ENCODE peak calls at places on chromosome 21, in four cellular contexts. One of them, this sample, is unnamed.

GRCh38 chr21:27715131-27715530 is 748.2 kb upstream of the ADAMTS5 start:
- DNase-seq in testis: no peak
- DNase-seq in body of pancreas: no peak
- DNase-seq in right lobe of liver: no peak
- DNase-seq in this sample: no peak

GRCh38 chr21:37219766-37220432 is 47.2 kb downstream of the VPS26C start:
- DNase-seq in testis: peak
- DNase-seq in body of pancreas: no peak
- DNase-seq in right lobe of liver: no peak
- DNase-seq in this sample: no peak

GRCh38 chr21:13937236-13937635 is 273.5 kb downstream of the LIPI start:
- DNase-seq in testis: no peak
- DNase-seq in body of pancreas: no peak
- DNase-seq in right lobe of liver: peak
- DNase-seq in this sample: no peak

GRCh38 chr21:36892201-36892600 is 74.3 kb downstream of the HLCS start:
- DNase-seq in testis: no peak
- DNase-seq in body of pancreas: no peak
- DNase-seq in right lobe of liver: no peak
- DNase-seq in this sample: no peak

GRCh38 chr21:36965720-36966065 is 776 bp downstream of the HLCS start:
- DNase-seq in testis: no peak
- DNase-seq in body of pancreas: no peak
- DNase-seq in right lobe of liver: no peak
- DNase-seq in this sample: no peak

GRCh38 chr21:40686526-40686925 is 160.4 kb downstream of the DSCAM start:
- DNase-seq in testis: no peak
- DNase-seq in body of pancreas: no peak
- DNase-seq in right lobe of liver: no peak
- DNase-seq in this sample: no peak

GRCh38 chr21:31316488-31317169 is 27.4 kb downstream of the TIAM1 start:
- DNase-seq in testis: no peak
- DNase-seq in body of pancreas: no peak
- DNase-seq in right lobe of liver: no peak
- DNase-seq in this sample: no peak

GRCh38 chr21:36150192-36150711 is 6.4 kb upstream of the DOP1B start:
- DNase-seq in testis: peak
- DNase-seq in body of pancreas: no peak
- DNase-seq in right lobe of liver: no peak
- DNase-seq in this sample: no peak

GRCh38 chr21:29318354-29318753 is 19.6 kb downstream of the BACH1 start:
- DNase-seq in testis: no peak
- DNase-seq in body of pancreas: peak
- DNase-seq in right lobe of liver: no peak
- DNase-seq in this sample: no peak

GRCh38 chr21:36695671-36696389 is 3.1 kb upstream of the SIM2 start:
- DNase-seq in testis: no peak
- DNase-seq in body of pancreas: no peak
- DNase-seq in right lobe of liver: no peak
- DNase-seq in this sample: no peak

GRCh38 chr21:45303751-45304150 is 16.1 kb upstream of the POFUT2 start:
- DNase-seq in testis: no peak
- DNase-seq in body of pancreas: no peak
- DNase-seq in right lobe of liver: no peak
- DNase-seq in this sample: peak

GRCh38 chr21:31370893-31371652 is 27.0 kb upstream of the TIAM1 start:
- DNase-seq in testis: peak
- DNase-seq in body of pancreas: no peak
- DNase-seq in right lobe of liver: no peak
- DNase-seq in this sample: no peak

GRCh38 chr21:8998946-8999681 is 1522.3 kb upstream of the TPTE start:
- DNase-seq in testis: no peak
- DNase-seq in body of pancreas: no peak
- DNase-seq in right lobe of liver: no peak
- DNase-seq in this sample: no peak

GRCh38 chr21:18384771-18385170 is 18.8 kb downstream of the TMPRSS15 start:
- DNase-seq in testis: no peak
- DNase-seq in body of pancreas: no peak
- DNase-seq in right lobe of liver: no peak
- DNase-seq in this sample: no peak

GRCh38 chr21:14685568-14685967 is 139.5 kb upstream of the SAMSN1 start:
- DNase-seq in testis: no peak
- DNase-seq in body of pancreas: no peak
- DNase-seq in right lobe of liver: no peak
- DNase-seq in this sample: no peak

GRCh38 chr21:27407296-27407695 is 440.4 kb upstream of the ADAMTS5 start:
- DNase-seq in testis: no peak
- DNase-seq in body of pancreas: no peak
- DNase-seq in right lobe of liver: no peak
- DNase-seq in this sample: no peak

GRCh38 chr21:14677639-14678179 is 131.6 kb upstream of the SAMSN1 start:
- DNase-seq in testis: no peak
- DNase-seq in body of pancreas: no peak
- DNase-seq in right lobe of liver: no peak
- DNase-seq in this sample: no peak

GRCh38 chr21:16572032-16572431 is 842.2 kb downstream of the USP25 start:
- DNase-seq in testis: no peak
- DNase-seq in body of pancreas: no peak
- DNase-seq in right lobe of liver: no peak
- DNase-seq in this sample: no peak

GRCh38 chr21:36917487-36918158 is 48.8 kb downstream of the HLCS start:
- DNase-seq in testis: peak
- DNase-seq in body of pancreas: peak
- DNase-seq in right lobe of liver: peak
- DNase-seq in this sample: no peak

GRCh38 chr21:27277122-27277521 is 310.2 kb upstream of the ADAMTS5 start:
- DNase-seq in testis: no peak
- DNase-seq in body of pancreas: no peak
- DNase-seq in right lobe of liver: no peak
- DNase-seq in this sample: no peak

GRCh38 chr21:15062566-15062965 is 2.2 kb downstream of the NRIP1 start:
- DNase-seq in testis: no peak
- DNase-seq in body of pancreas: no peak
- DNase-seq in right lobe of liver: no peak
- DNase-seq in this sample: no peak

GRCh38 chr21:36791150-36791549 is 92.2 kb downstream of the SIM2 start:
- DNase-seq in testis: no peak
- DNase-seq in body of pancreas: no peak
- DNase-seq in right lobe of liver: no peak
- DNase-seq in this sample: no peak

GRCh38 chr21:23452384-23453083 is 2154.7 kb downstream of the MRPL39 start:
- DNase-seq in testis: peak
- DNase-seq in body of pancreas: peak
- DNase-seq in right lobe of liver: no peak
- DNase-seq in this sample: no peak

GRCh38 chr21:23936224-23936623 is 1671.1 kb downstream of the MRPL39 start:
- DNase-seq in testis: peak
- DNase-seq in body of pancreas: no peak
- DNase-seq in right lobe of liver: no peak
- DNase-seq in this sample: no peak

GRCh38 chr21:40938078-40938477 is 91.1 kb upstream of the DSCAM start:
- DNase-seq in testis: no peak
- DNase-seq in body of pancreas: no peak
- DNase-seq in right lobe of liver: no peak
- DNase-seq in this sample: no peak

GRCh38 chr21:37405629-37406028 is 39.1 kb downstream of the DYRK1A start:
- DNase-seq in testis: no peak
- DNase-seq in body of pancreas: no peak
- DNase-seq in right lobe of liver: no peak
- DNase-seq in this sample: no peak

GRCh38 chr21:26965567-26966359 is 1.1 kb downstream of the ADAMTS5 start:
- DNase-seq in testis: peak
- DNase-seq in body of pancreas: peak
- DNase-seq in right lobe of liver: peak
- DNase-seq in this sample: peak

DNA sequence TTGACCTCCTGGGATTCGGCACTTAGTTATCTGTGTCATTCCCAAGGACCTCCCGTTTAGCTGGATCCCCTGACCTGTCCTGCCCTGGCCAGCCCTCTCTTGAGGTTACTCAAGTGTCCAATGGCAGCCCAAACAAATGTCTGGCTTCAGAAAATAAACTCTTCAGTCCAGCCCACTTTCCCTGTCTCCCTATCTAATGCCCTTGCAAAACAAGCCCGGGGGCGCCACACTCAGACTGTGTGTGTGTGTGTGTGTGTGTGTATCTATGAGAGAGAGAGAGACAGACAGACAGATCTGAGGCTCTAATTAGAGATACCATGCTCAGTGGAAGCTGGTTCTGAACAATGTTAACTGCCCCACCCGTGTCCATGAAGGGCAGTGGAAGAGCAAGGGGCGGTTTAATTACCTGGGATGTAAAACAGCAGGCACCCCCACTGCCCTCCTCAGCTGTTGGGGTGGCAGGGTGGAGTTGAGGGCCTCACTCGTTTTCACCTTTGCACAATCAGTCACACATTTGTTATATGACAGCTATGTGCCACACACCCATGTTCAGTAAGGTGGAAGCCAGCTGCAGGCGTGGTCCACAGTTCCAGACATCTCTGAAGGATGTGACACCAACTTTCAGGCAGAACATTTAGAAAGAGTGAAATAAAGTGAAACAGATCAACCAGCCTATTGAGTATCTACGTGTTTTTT is 57.4 kb downstream of the B3GALT5 start:
- DNase-seq in testis: no peak
- DNase-seq in body of pancreas: no peak
- DNase-seq in right lobe of liver: no peak
- DNase-seq in this sample: peak
- TF ChIP-seq POLR2A in testis: no peak
- TF ChIP-seq POLR2A in body of pancreas: no peak
- TF ChIP-seq POLR2A in right lobe of liver: no peak
- TF ChIP-seq POLR2A in this sample: no peak

GRCh38 chr21:25735895-25736597 is 1.3 kb downstream of the GABPA start:
- DNase-seq in testis: no peak
- DNase-seq in body of pancreas: no peak
- DNase-seq in right lobe of liver: no peak
- DNase-seq in this sample: no peak

GRCh38 chr21:25734654-25735220 is at the start of the genes ATP5PF and GABPA:
- DNase-seq in testis: peak
- DNase-seq in body of pancreas: peak
- DNase-seq in right lobe of liver: peak
- DNase-seq in this sample: peak

GRCh38 chr21:25733859-25734653 is 648 bp downstream of the ATP5PF start:
- DNase-seq in testis: no peak
- DNase-seq in body of pancreas: no peak
- DNase-seq in right lobe of liver: peak
- DNase-seq in this sample: peak

GRCh38 chr21:25732091-25732760 is 2.5 kb downstream of the ATP5PF start:
- DNase-seq in testis: no peak
- DNase-seq in body of pancreas: no peak
- DNase-seq in right lobe of liver: no peak
- DNase-seq in this sample: no peak

DNA sequence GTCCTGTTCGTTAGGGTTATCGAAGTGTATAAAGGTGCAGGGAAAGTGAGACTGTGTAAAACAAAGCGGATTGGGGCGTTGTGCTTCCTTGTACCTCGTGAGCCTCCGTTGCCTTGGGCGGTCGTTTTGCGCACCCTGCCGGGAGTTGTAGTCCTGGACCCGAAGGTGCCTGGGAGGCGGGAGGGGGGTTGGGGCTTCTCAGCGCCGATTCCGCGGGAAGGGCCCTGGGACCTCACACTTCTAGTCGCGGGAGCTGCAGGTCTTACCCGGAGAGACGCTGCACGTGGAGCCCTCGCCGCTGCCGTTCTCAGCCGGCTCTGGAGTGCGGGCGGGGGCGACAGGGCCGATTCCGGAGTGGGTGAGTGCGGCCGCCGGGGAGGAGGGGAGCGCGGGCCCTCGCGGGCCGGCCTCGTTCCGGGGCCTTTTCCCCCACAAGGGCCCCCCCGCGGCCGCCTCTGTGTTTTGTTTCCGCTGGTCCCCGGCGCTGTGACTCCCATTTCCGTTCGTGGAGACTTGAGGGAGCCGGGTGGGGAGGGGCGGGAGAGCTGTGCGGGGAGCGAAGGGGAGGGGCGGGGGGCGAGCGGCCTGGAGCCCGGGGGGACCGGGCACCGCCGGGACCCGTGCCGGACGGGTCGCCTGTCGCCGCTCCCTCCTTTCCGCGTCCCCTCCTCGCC is 586 bp downstream of the GABPA start:
- DNase-seq in testis: peak
- DNase-seq in body of pancreas: peak
- DNase-seq in right lobe of liver: peak
- DNase-seq in this sample: peak
- TF ChIP-seq POLR2A in testis: no peak
- TF ChIP-seq POLR2A in body of pancreas: no peak
- TF ChIP-seq POLR2A in right lobe of liver: peak
- TF ChIP-seq POLR2A in this sample: no peak

GRCh38 chr21:42513151-42513984 is at the start of gene SLC37A1:
- DNase-seq in testis: peak
- DNase-seq in body of pancreas: peak
- DNase-seq in right lobe of liver: peak
- DNase-seq in this sample: peak

GRCh38 chr21:42512346-42513034 is 1.2 kb upstream of the SLC37A1 start:
- DNase-seq in testis: no peak
- DNase-seq in body of pancreas: no peak
- DNase-seq in right lobe of liver: no peak
- DNase-seq in this sample: no peak

GRCh38 chr21:42515708-42516502 is 2.3 kb downstream of the SLC37A1 start:
- DNase-seq in testis: no peak
- DNase-seq in body of pancreas: peak
- DNase-seq in right lobe of liver: no peak
- DNase-seq in this sample: no peak

GRCh38 chr21:42514883-42515228 is 1.2 kb downstream of the SLC37A1 start:
- DNase-seq in testis: no peak
- DNase-seq in body of pancreas: no peak
- DNase-seq in right lobe of liver: no peak
- DNase-seq in this sample: no peak

GRCh38 chr21:42513985-42514882 is 582 bp downstream of the SLC37A1 start:
- DNase-seq in testis: peak
- DNase-seq in body of pancreas: peak
- DNase-seq in right lobe of liver: peak
- DNase-seq in this sample: peak
- TF ChIP-seq POLR2A in testis: no peak
- TF ChIP-seq POLR2A in body of pancreas: peak
- TF ChIP-seq POLR2A in right lobe of liver: peak
- TF ChIP-seq POLR2A in this sample: no peak

DNA sequence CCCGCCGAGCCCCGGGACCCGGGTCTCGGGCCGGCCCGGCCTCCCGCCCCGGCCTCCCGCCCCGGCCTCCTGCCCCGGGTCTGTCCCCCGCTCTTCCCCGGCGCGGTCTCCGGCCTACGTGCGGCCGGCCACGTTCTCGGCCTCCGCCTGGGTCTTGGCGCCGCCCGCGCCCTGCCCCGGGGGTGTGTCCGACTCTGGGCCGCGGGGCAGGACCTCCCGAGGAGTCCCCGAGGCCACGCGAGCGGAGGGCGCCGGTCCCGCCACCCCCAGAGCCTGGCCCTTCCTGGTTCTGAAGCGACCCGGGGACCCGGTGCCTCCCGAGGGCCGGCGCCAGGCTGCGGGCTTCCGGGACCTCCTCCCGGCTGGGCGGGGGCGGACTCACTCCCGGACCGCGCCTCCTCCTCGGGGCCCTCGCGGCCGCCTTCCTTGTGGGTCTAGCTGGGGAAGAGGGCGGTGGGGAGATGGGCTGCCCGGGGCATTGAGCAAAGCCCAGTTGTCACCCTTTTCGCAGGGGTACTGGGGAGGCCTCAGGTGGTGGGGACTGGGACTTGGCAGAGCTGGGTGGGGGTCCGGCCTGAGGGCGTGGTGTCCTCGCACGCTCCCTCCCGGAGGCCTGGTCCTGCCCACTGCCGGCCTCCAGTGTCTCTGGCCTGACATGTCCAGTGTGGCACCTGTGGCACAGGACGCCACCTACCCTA is 558 bp downstream of the PFKL start:
- DNase-seq in testis: peak
- DNase-seq in body of pancreas: peak
- DNase-seq in right lobe of liver: peak
- DNase-seq in this sample: peak
- TF ChIP-seq POLR2A in testis: no peak
- TF ChIP-seq POLR2A in body of pancreas: peak
- TF ChIP-seq POLR2A in right lobe of liver: peak
- TF ChIP-seq POLR2A in this sample: no peak